ENCODE peak calls at places on chromosome 18, in five cellular contexts. E is AG09319; X is CD4-positive, alpha-beta memory T cell; N is activated T-helper 1 cell treated with anti-CD3 and anti-CD28 coated beads, Interleukin-2, amount 50 U/mL, for 16 hours; C is ovary. Y is an unnamed sample.

GRCh38 chr18:25764777-25765176 is 325.6 kb downstream of the SS18 start:
- DNase-seq in E (no peak), X (no peak), N (no peak), C (no peak), Y (no peak)

GRCh38 chr18:23970161-23971153 is 44.1 kb upstream of the TTC39C start:
- DNase-seq in E (no peak), X (peak), N (peak), C (no peak), Y (no peak)

GRCh38 chr18:79248495-79249078 is 147.1 kb upstream of the NFATC1 start:
- DNase-seq in E (no peak), X (no peak), N (no peak), C (no peak), Y (no peak)

GRCh38 chr18:47248610-47249343 is 2.7 kb downstream of the SKOR2 start:
- DNase-seq in E (no peak), X (no peak), N (no peak), C (no peak), Y (no peak)

GRCh38 chr18:7021994-7022840 is 95.4 kb downstream of the LAMA1 start:
- DNase-seq in E (peak), X (no peak), N (no peak), C (no peak), Y (peak)

GRCh38 chr18:57436965-57437333 is 1.8 kb downstream of the ONECUT2 start:
- DNase-seq in E (no peak), X (no peak), N (no peak), C (no peak), Y (no peak)

GRCh38 chr18:33505297-33505696 is 64.8 kb upstream of the CCDC178 start:
- DNase-seq in E (no peak), X (no peak), N (no peak), C (no peak), Y (no peak)

GRCh38 chr18:42649636-42650035 is 465.8 kb downstream of the RIT2 start:
- DNase-seq in E (no peak), X (no peak), N (no peak), C (no peak), Y (no peak)

GRCh38 chr18:36158261-36158867 is 28.7 kb downstream of the ELP2 start:
- DNase-seq in E (peak), X (no peak), N (no peak), C (no peak), Y (no peak)

Y was measured in D721Med.